ENCODE peak calls at places on chromosomes 16 and 17, in five cellular contexts. S is CD8-positive, alpha-beta T cell; L is foreskin fibroblast; B is AG04450; W is nephron progenitor cell. C is an unnamed sample.

GRCh38 chr17:3879591-3880417 is 13.0 kb downstream of the CAMKK1 start:
- DNase-seq in L (no peak), W (no peak), B (no peak), S (no peak), C (no peak)

GRCh38 chr17:61635913-61636432 is 45.0 kb upstream of the NACA2 start:
- DNase-seq in B (peak; percentile 29), S (peak; percentile 11), W (peak; percentile 27), L (peak; percentile 79), C (no peak)

GRCh38 chr17:49955157-49955556 is 13.8 kb upstream of the DLX4 start:
- DNase-seq in B (no peak), S (no peak), L (no peak), W (no peak), C (no peak)

GRCh38 chr17:9905902-9906301 is 831 bp upstream of the RCVRN start:
- DNase-seq in B (no peak), W (peak; percentile 57), S (no peak), L (no peak), C (no peak)

GRCh38 chr17:633641-634091 is 81.0 kb downstream of the VPS53 start:
- DNase-seq in L (no peak), S (no peak), B (no peak), W (no peak), C (no peak)

GRCh38 chr17:7577327-7578199 is 1.9 kb upstream of the CD68 start:
- DNase-seq in S (no peak), W (no peak), L (peak; percentile 19), B (no peak), C (no peak)

GRCh38 chr16:12386076-12386641 is 409.6 kb downstream of the SNX29 start:
- DNase-seq in B (no peak), W (no peak), S (no peak), L (no peak), C (no peak)

GRCh38 chr17:21289902-21290571 is 5.5 kb downstream of the MAP2K3 start:
- DNase-seq in S (no peak), L (peak; percentile 30), B (no peak), W (no peak), C (no peak)

GRCh38 chr16:65306722-65307121 is 184.9 kb upstream of the CDH11 start:
- DNase-seq in W (no peak), S (no peak), L (no peak), B (no peak), C (no peak)

GRCh38 chr17:4142107-4142900 is 526 bp downstream of the ZZEF1 start:
- DNase-seq in L (peak; percentile 56), S (peak; percentile 16), W (peak; percentile 65), B (no peak), C (no peak)

GRCh38 chr17:13939222-13939621 is 130.1 kb upstream of the COX10 start:
- DNase-seq in L (no peak), B (no peak), S (no peak), W (no peak), C (no peak)

GRCh38 chr17:3528604-3529511 is 28.8 kb downstream of the TRPV3 start:
- DNase-seq in B (no peak), S (no peak), L (peak; percentile 32), W (no peak), C (no peak)

DNA sequence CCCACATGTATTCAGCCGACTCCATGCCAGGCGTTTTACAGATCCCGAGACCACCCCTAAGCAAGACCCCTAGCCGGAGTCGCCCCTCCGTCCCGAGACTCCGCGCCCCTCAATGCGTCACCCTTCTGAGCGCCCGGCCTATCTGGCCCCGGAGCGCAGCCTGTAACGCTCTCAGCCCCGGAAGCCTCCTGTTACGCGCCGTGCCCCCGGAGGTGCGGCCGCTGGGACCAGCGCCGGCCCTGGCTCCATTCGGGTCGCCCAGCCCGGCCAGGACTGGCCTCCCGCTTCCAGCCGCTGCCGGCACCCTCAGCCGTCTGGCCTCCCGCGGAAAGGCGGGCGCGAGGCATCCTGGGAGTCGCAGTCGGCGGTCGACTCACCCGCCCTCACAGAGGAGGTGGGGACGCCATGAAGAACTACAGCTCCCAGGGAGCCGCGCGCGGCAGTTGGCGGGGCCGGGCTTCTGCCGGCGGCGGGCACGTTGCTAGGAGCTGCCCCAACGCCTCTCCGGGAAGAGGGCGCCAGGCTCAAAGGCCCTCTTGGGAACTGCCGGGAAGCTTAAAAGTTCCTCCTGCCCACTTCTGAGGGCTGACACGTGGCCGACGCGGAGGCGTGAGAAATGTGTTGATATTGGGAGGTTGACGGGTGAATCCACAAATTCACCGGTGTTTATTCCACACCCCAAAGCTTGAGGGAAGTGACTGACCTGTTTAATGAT is at the start of gene FBF1:
- DNase-seq in B (peak; percentile 79), L (peak; percentile 99), W (peak; percentile 94), S (peak; percentile 81), C (peak; percentile 82)
- TF ChIP-seq CTCF in B (peak; percentile 8), L (no peak), W (no peak), S (no peak), C (no peak)

GRCh38 chr16:29712770-29713169 is 33.0 kb downstream of the C16orf54 start:
- DNase-seq in L (no peak), S (no peak), B (no peak), W (no peak), C (no peak)

GRCh38 chr16:29708917-29709600 is 30.1 kb downstream of the QPRT start:
- DNase-seq in W (no peak), B (no peak), S (no peak), L (no peak), C (no peak)

GRCh38 chr16:29714396-29714795 is 31.4 kb downstream of the C16orf54 start:
- DNase-seq in S (no peak), B (no peak), L (no peak), W (no peak), C (no peak)

GRCh38 chr16:29714972-29715371 is 30.8 kb downstream of the C16orf54 start:
- DNase-seq in B (no peak), L (no peak), W (no peak), S (no peak), C (no peak)

GRCh38 chr16:29710227-29711219 is 31.5 kb downstream of the QPRT start:
- DNase-seq in W (peak; percentile 11), S (no peak), L (peak; percentile 84), B (peak; percentile 48), C (no peak)
- TF ChIP-seq CTCF in W (peak; percentile 47), S (peak; percentile 76), L (peak; percentile 53), B (peak; percentile 71), C (peak; percentile 59)

GRCh38 chr16:84959784-84960417 is 51.4 kb downstream of the ZDHHC7 start:
- DNase-seq in L (no peak), B (no peak), S (no peak), W (no peak), C (no peak)

GRCh38 chr16:84957192-84957591 is 54.1 kb downstream of the ZDHHC7 start:
- DNase-seq in B (no peak), S (no peak), W (no peak), L (no peak), C (no peak)

GRCh38 chr16:84957792-84958191 is 53.5 kb downstream of the ZDHHC7 start:
- DNase-seq in L (no peak), W (no peak), B (no peak), S (no peak), C (no peak)

GRCh38 chr16:84960942-84961341 is 50.4 kb downstream of the ZDHHC7 start:
- DNase-seq in S (no peak), L (no peak), B (no peak), W (no peak), C (no peak)

GRCh38 chr16:84959045-84959576 is 52.2 kb downstream of the ZDHHC7 start:
- DNase-seq in B (no peak), L (no peak), S (no peak), W (no peak), C (no peak)
- TF ChIP-seq CTCF in B (peak; percentile 28), L (no peak), S (no peak), W (no peak), C (peak; percentile 4)

GRCh38 chr17:67359960-67360817 is 6.2 kb downstream of the PSMD12 start:
- DNase-seq in L (peak; percentile 42), S (no peak), W (no peak), B (no peak), C (no peak)
- TF ChIP-seq CTCF in L (peak; percentile 42), S (peak; percentile 63), W (peak; percentile 8), B (peak; percentile 54), C (peak; percentile 32)

DNA sequence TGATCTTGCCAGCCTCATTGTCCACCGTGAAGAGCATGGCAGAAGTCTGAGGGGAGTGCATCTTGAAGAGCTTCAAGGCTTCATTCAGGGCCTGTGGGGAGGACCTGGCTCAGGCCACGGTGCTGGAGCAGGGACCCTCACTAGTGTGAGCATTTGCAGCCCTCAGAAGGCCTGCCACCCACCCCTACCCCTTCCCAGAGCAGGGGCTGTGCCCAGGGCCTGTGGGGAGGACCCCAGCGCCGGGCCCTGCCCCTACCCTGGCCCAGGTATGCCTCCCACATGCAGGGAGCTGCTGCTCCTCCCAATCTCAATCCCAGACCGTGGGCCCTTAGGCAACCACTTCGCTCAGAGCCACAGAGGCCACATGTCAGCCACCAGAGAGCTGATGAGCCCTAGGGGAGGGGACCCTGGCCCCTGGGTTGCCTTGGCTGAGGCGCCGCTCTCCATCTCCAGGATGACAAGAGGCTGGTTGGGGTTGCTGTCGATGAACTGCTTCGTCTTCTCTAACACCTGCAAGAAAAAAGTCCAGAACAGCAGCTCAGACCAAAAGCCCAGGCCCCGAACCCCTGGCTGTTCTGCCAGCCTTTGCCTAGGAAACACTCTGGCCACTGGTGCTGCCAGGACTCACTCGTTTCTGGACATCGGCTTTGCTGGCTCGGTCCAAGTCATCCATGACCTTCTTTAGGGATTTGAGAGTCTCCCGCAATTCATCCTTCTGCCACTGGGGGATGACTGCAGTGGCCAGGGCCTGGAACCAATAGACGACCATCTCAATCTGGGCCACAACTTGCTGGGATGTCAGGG is 1.8 kb upstream of the EXOSC6 start:
- DNase-seq in B (no peak), L (peak; percentile 74), W (peak; percentile 67), S (no peak), C (no peak)
- TF ChIP-seq CTCF in B (peak; percentile 69), L (peak; percentile 62), W (peak; percentile 55), S (peak; percentile 42), C (peak; percentile 49)

GRCh38 chr17:44385287-44386181 is 3.9 kb downstream of the ITGA2B start:
- DNase-seq in B (peak; percentile 13), S (peak; percentile 72), L (peak; percentile 83), W (peak; percentile 96), C (peak; percentile 25)
- TF ChIP-seq CTCF in B (peak; percentile 34), S (no peak), L (no peak), W (no peak), C (peak; percentile 23)

C was measured in AG09319.